ENCODE peak calls at places on chromosomes 12 and 14, in nine cellular contexts. L is HFFc6; Q is activated CD8-positive, alpha-beta memory T cell treated with anti-CD3 and anti-CD28 coated beads for 48 hours; W is pons; S is frontal cortex; Z is WTC11; A is globus pallidus; K is NCI-H1092; J is fibroblast of villous mesenchyme. M is an unnamed sample.

GRCh38 chr12:111773801-111774551 is 7.2 kb downstream of the ALDH2 start:
- DNase-seq in L (peak; percentile 45), Q (no peak), W (peak; percentile 66), S (no peak), Z (no peak), A (peak; percentile 63), K (no peak), J (peak; percentile 100), M (no peak)

GRCh38 chr14:67934087-67934486 is 114.5 kb downstream of the RAD51B start:
- DNase-seq in L (peak; percentile 79), Q (no peak), W (peak; percentile 78), S (peak; percentile 8), Z (peak; percentile 28), A (peak; percentile 48), K (peak; percentile 62), J (peak; percentile 94), M (no peak)

GRCh38 chr12:81450920-81451739 is 308.0 kb downstream of the PPFIA2 start:
- DNase-seq in L (peak; percentile 9), Q (no peak), W (peak; percentile 87), S (no peak), Z (peak; percentile 70), A (peak; percentile 76), K (peak; percentile 35), J (peak; percentile 65), M (peak; percentile 23)

GRCh38 chr14:90495357-90496276 is 98.8 kb downstream of the CALM1 start:
- DNase-seq in L (peak; percentile 43), Q (no peak), W (no peak), S (peak; percentile 57), Z (peak; percentile 80), A (no peak), K (no peak), J (peak; percentile 73), M (peak; percentile 73)

GRCh38 chr12:63940295-63940997 is 95.9 kb downstream of the SRGAP1 start:
- DNase-seq in L (no peak), Q (no peak), W (peak; percentile 92), S (no peak), Z (no peak), A (peak; percentile 80), K (peak; percentile 59), J (no peak), M (no peak)

GRCh38 chr12:5796171-5797091 is 148.6 kb downstream of the ANO2 start:
- DNase-seq in L (no peak), Q (no peak), W (no peak), S (no peak), Z (peak; percentile 85), A (no peak), K (peak; percentile 4), J (no peak), M (peak; percentile 71)

GRCh38 chr14:104886690-104887622 is 21.9 kb downstream of the CEP170B start:
- DNase-seq in L (no peak), Q (no peak), W (no peak), S (no peak), Z (no peak), A (no peak), K (no peak), J (no peak), M (no peak)

GRCh38 chr12:44674866-44675265 is 201.2 kb downstream of the NELL2 start:
- DNase-seq in L (no peak), Q (no peak), W (peak; percentile 86), S (no peak), Z (no peak), A (peak; percentile 60), K (no peak), J (no peak), M (no peak)

GRCh38 chr12:27351476-27351875 is 18.8 kb downstream of the BMAL2 start:
- DNase-seq in L (no peak), Q (no peak), W (no peak), S (no peak), Z (no peak), A (no peak), K (no peak), J (no peak), M (no peak)

GRCh38 chr12:124842800-124843510 is 20.7 kb downstream of the SCARB1 start:
- DNase-seq in L (no peak), Q (no peak), W (no peak), S (no peak), Z (no peak), A (no peak), K (no peak), J (no peak), M (no peak)

GRCh38 chr12:98591209-98591608 is 2.3 kb upstream of the SLC25A3 start:
- DNase-seq in L (peak; percentile 21), Q (no peak), W (no peak), S (no peak), Z (no peak), A (no peak), K (no peak), J (peak; percentile 65), M (no peak)

GRCh38 chr12:104747956-104748355 is 210.1 kb downstream of the SLC41A2 start:
- DNase-seq in L (no peak), Q (no peak), W (no peak), S (no peak), Z (no peak), A (no peak), K (no peak), J (no peak), M (no peak)

GRCh38 chr14:33150662-33151061 is 212.0 kb downstream of the NPAS3 start:
- DNase-seq in L (no peak), Q (no peak), W (no peak), S (no peak), Z (no peak), A (no peak), K (no peak), J (no peak), M (no peak)

GRCh38 chr12:99154983-99155336 is 492.6 kb upstream of the GARIN6 start:
- DNase-seq in L (no peak), Q (no peak), W (no peak), S (no peak), Z (no peak), A (no peak), K (no peak), J (no peak), M (no peak)

GRCh38 chr12:109605599-109606228 is 32.1 kb downstream of the MVK start:
- DNase-seq in L (no peak), Q (no peak), W (no peak), S (no peak), Z (no peak), A (no peak), K (no peak), J (no peak), M (no peak)

GRCh38 chr12:14473707-14474287 is 93.9 kb downstream of the PLBD1 start:
- DNase-seq in L (peak; percentile 13), Q (no peak), W (no peak), S (no peak), Z (no peak), A (no peak), K (no peak), J (peak; percentile 37), M (no peak)

GRCh38 chr12:48827026-48827425 is 8.7 kb downstream of the CACNB3 start:
- DNase-seq in L (no peak), Q (no peak), W (no peak), S (no peak), Z (no peak), A (no peak), K (no peak), J (no peak), M (no peak)

GRCh38 chr14:61406670-61407069 is 85.3 kb downstream of the PRKCH start:
- DNase-seq in L (no peak), Q (no peak), W (no peak), S (no peak), Z (no peak), A (no peak), K (no peak), J (no peak), M (no peak)